ENCODE peak calls at places on chromosomes 12 and 14, in six cellular contexts. One of them, this sample, is unnamed.

GRCh38 chr12:106769078-106769477 is 5.4 kb upstream of the RIC8B start:
- DNase-seq in cardiac muscle cell: no peak
- DNase-seq in testis: no peak
- DNase-seq in uterus: no peak
- DNase-seq in left ventricle myocardium inferior: no peak
- DNase-seq in lung: no peak
- DNase-seq in this sample: no peak

GRCh38 chr12:19546611-19547162 is 107.4 kb downstream of the AEBP2 start:
- DNase-seq in cardiac muscle cell: no peak
- DNase-seq in testis: no peak
- DNase-seq in uterus: no peak
- DNase-seq in left ventricle myocardium inferior: no peak
- DNase-seq in lung: no peak
- DNase-seq in this sample: no peak

GRCh38 chr14:98323850-98324249 is 948.1 kb downstream of the BCL11B start:
- DNase-seq in cardiac muscle cell: no peak
- DNase-seq in testis: no peak
- DNase-seq in uterus: no peak
- DNase-seq in left ventricle myocardium inferior: no peak
- DNase-seq in lung: no peak
- DNase-seq in this sample: no peak

GRCh38 chr12:23099604-23100003 is 474.6 kb downstream of the ETNK1 start:
- DNase-seq in cardiac muscle cell: no peak
- DNase-seq in testis: no peak
- DNase-seq in uterus: no peak
- DNase-seq in left ventricle myocardium inferior: no peak
- DNase-seq in lung: no peak
- DNase-seq in this sample: no peak

GRCh38 chr12:107884769-107885694 is 110.5 kb downstream of the ASCL4 start:
- DNase-seq in cardiac muscle cell: peak; percentile 83
- DNase-seq in testis: peak; percentile 59
- DNase-seq in uterus: no peak
- DNase-seq in left ventricle myocardium inferior: no peak
- DNase-seq in lung: peak; percentile 58
- DNase-seq in this sample: peak; percentile 73

GRCh38 chr12:53805801-53806200 is 54.0 kb upstream of the CISTR start:
- DNase-seq in cardiac muscle cell: no peak
- DNase-seq in testis: no peak
- DNase-seq in uterus: no peak
- DNase-seq in left ventricle myocardium inferior: no peak
- DNase-seq in lung: no peak
- DNase-seq in this sample: no peak

GRCh38 chr12:13959131-13959734 is 22.2 kb downstream of the GRIN2B start:
- DNase-seq in cardiac muscle cell: no peak
- DNase-seq in testis: no peak
- DNase-seq in uterus: no peak
- DNase-seq in left ventricle myocardium inferior: peak; percentile 21
- DNase-seq in lung: no peak
- DNase-seq in this sample: no peak

GRCh38 chr14:95614335-95614734 is 71.9 kb upstream of the TCL1B start:
- DNase-seq in cardiac muscle cell: no peak
- DNase-seq in testis: no peak
- DNase-seq in uterus: no peak
- DNase-seq in left ventricle myocardium inferior: no peak
- DNase-seq in lung: no peak
- DNase-seq in this sample: no peak

GRCh38 chr12:15268927-15269552 is 47.8 kb upstream of the RERG start:
- DNase-seq in cardiac muscle cell: peak; percentile 71
- DNase-seq in testis: peak; percentile 58
- DNase-seq in uterus: peak; percentile 65
- DNase-seq in left ventricle myocardium inferior: peak; percentile 14
- DNase-seq in lung: no peak
- DNase-seq in this sample: peak; percentile 47

GRCh38 chr12:131076791-131077747 is 123.4 kb downstream of the ADGRD1 start:
- DNase-seq in cardiac muscle cell: no peak
- DNase-seq in testis: peak; percentile 6
- DNase-seq in uterus: no peak
- DNase-seq in left ventricle myocardium inferior: peak; percentile 9
- DNase-seq in lung: no peak
- DNase-seq in this sample: no peak

GRCh38 chr12:121216102-121216501 is 6.2 kb downstream of the P2RX4 start:
- DNase-seq in cardiac muscle cell: no peak
- DNase-seq in testis: no peak
- DNase-seq in uterus: no peak
- DNase-seq in left ventricle myocardium inferior: no peak
- DNase-seq in lung: no peak
- DNase-seq in this sample: no peak

GRCh38 chr14:64758025-64758521 is 53.8 kb downstream of the PLEKHG3 start:
- DNase-seq in cardiac muscle cell: no peak
- DNase-seq in testis: no peak
- DNase-seq in uterus: peak; percentile 65
- DNase-seq in left ventricle myocardium inferior: no peak
- DNase-seq in lung: no peak
- DNase-seq in this sample: no peak

GRCh38 chr12:12700249-12700648 is 4.3 kb upstream of the GPR19 start:
- DNase-seq in cardiac muscle cell: no peak
- DNase-seq in testis: no peak
- DNase-seq in uterus: no peak
- DNase-seq in left ventricle myocardium inferior: no peak
- DNase-seq in lung: no peak
- DNase-seq in this sample: no peak

GRCh38 chr12:18546399-18546798 is 191.4 kb downstream of the PLCZ1 start:
- DNase-seq in cardiac muscle cell: peak; percentile 13
- DNase-seq in testis: no peak
- DNase-seq in uterus: no peak
- DNase-seq in left ventricle myocardium inferior: no peak
- DNase-seq in lung: no peak
- DNase-seq in this sample: no peak

GRCh38 chr12:122215789-122216188 is 10.1 kb downstream of the DIABLO start:
- DNase-seq in cardiac muscle cell: no peak
- DNase-seq in testis: no peak
- DNase-seq in uterus: no peak
- DNase-seq in left ventricle myocardium inferior: no peak
- DNase-seq in lung: no peak
- DNase-seq in this sample: no peak

GRCh38 chr12:91958816-91959215 is 186.8 kb downstream of the BTG1 start:
- DNase-seq in cardiac muscle cell: no peak
- DNase-seq in testis: no peak
- DNase-seq in uterus: no peak
- DNase-seq in left ventricle myocardium inferior: no peak
- DNase-seq in lung: no peak
- DNase-seq in this sample: peak; percentile 2

GRCh38 chr14:94114589-94115067 is 4.1 kb downstream of the IFI27 start:
- DNase-seq in cardiac muscle cell: no peak
- DNase-seq in testis: no peak
- DNase-seq in uterus: no peak
- DNase-seq in left ventricle myocardium inferior: no peak
- DNase-seq in lung: no peak
- DNase-seq in this sample: no peak

GRCh38 chr14:57725399-57726077 is 140.4 kb downstream of the SLC35F4 start:
- DNase-seq in cardiac muscle cell: no peak
- DNase-seq in testis: no peak
- DNase-seq in uterus: no peak
- DNase-seq in left ventricle myocardium inferior: no peak
- DNase-seq in lung: no peak
- DNase-seq in this sample: no peak

GRCh38 chr12:90183201-90183600 is 474.6 kb upstream of the ATP2B1 start:
- DNase-seq in cardiac muscle cell: no peak
- DNase-seq in testis: no peak
- DNase-seq in uterus: no peak
- DNase-seq in left ventricle myocardium inferior: no peak
- DNase-seq in lung: no peak
- DNase-seq in this sample: no peak

GRCh38 chr12:39272934-39273770 is 169.8 kb downstream of the KIF21A start:
- DNase-seq in cardiac muscle cell: peak; percentile 66
- DNase-seq in testis: peak; percentile 39
- DNase-seq in uterus: no peak
- DNase-seq in left ventricle myocardium inferior: no peak
- DNase-seq in lung: no peak
- DNase-seq in this sample: peak; percentile 26

GRCh38 chr12:114339626-114340025 is 66.3 kb downstream of the TBX5 start:
- DNase-seq in cardiac muscle cell: no peak
- DNase-seq in testis: no peak
- DNase-seq in uterus: no peak
- DNase-seq in left ventricle myocardium inferior: no peak
- DNase-seq in lung: no peak
- DNase-seq in this sample: no peak

GRCh38 chr14:52692248-52692962 is 3.0 kb downstream of the ERO1A start:
- DNase-seq in cardiac muscle cell: no peak
- DNase-seq in testis: no peak
- DNase-seq in uterus: peak; percentile 27
- DNase-seq in left ventricle myocardium inferior: no peak
- DNase-seq in lung: no peak
- DNase-seq in this sample: no peak

GRCh38 chr14:104289485-104289884 is 151.1 kb downstream of the KIF26A start:
- DNase-seq in cardiac muscle cell: no peak
- DNase-seq in testis: no peak
- DNase-seq in uterus: no peak
- DNase-seq in left ventricle myocardium inferior: peak; percentile 5
- DNase-seq in lung: no peak
- DNase-seq in this sample: no peak

GRCh38 chr14:104292084-104292970 is 153.9 kb downstream of the KIF26A start:
- DNase-seq in cardiac muscle cell: peak; percentile 52
- DNase-seq in testis: no peak
- DNase-seq in uterus: no peak
- DNase-seq in left ventricle myocardium inferior: peak; percentile 9
- DNase-seq in lung: no peak
- DNase-seq in this sample: no peak

GRCh38 chr14:104290756-104291122 is 152.4 kb downstream of the KIF26A start:
- DNase-seq in cardiac muscle cell: no peak
- DNase-seq in testis: no peak
- DNase-seq in uterus: no peak
- DNase-seq in left ventricle myocardium inferior: peak; percentile 6
- DNase-seq in lung: no peak
- DNase-seq in this sample: no peak

GRCh38 chr14:104290058-104290667 is 151.8 kb downstream of the KIF26A start:
- DNase-seq in cardiac muscle cell: no peak
- DNase-seq in testis: no peak
- DNase-seq in uterus: no peak
- DNase-seq in left ventricle myocardium inferior: peak; percentile 6
- DNase-seq in lung: no peak
- DNase-seq in this sample: no peak

DNA sequence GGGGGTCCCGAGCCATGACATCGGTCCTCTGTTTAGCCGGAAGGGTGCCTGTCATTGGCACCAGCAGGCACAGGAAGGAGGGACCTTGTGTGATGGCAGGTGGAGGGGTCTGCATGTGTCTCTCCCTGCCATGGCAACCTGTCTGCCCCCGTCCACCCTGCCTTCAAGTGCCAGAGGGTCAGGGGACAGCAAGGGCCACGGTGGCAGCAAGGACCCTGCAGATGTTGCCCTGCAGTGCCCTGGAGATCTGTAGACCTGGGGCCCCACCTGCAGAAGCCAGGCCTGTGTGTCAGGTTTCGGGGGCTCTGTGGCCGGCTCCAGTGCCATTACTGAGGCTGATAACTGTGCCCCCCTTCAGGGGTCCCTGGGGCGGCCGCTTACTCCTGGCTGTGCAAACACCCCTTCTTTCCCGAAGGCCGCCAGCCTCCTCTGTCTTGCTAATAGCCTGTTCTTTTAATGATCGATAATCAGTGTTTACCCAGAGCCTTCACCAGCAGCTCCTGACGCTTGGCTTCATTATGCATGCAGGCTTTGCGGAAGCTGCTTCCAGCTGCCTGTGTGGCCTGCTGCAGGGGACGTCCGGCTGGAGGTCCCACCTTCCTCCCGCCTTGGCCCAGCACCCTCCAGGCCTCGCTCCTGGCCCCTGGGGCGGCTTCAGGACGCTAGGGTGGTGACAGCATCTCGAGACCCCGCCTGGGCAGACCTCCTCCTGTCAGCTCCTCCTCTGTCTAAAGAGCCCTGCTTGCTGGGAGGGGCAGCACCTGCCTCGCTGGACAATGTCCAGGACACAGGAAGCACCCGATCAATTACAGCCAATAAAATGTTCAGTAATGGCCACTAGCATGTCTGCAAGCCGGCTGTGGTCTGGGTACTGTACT is 153.0 kb downstream of the KIF26A start:
- DNase-seq in cardiac muscle cell: peak; percentile 81
- DNase-seq in testis: no peak
- DNase-seq in uterus: no peak
- DNase-seq in left ventricle myocardium inferior: peak; percentile 12
- DNase-seq in lung: no peak
- DNase-seq in this sample: no peak
- H3K9me3 ChIP-seq in cardiac muscle cell: no peaks in the 10 kb centered on the region
- H3K9me3 ChIP-seq in testis: no peaks in the 10 kb centered on the region
- H3K9me3 ChIP-seq in uterus: no peaks in the 10 kb centered on the region
- H3K9me3 ChIP-seq in left ventricle myocardium inferior: no peaks in the 10 kb centered on the region
- H3K9me3 ChIP-seq in lung: no peaks in the 10 kb centered on the region
- H3K9me3 ChIP-seq in this sample: no peaks in the 10 kb centered on the region

GRCh38 chr14:77014734-77015133 is 13.8 kb downstream of the IRF2BPL start:
- DNase-seq in cardiac muscle cell: no peak
- DNase-seq in testis: no peak
- DNase-seq in uterus: no peak
- DNase-seq in left ventricle myocardium inferior: no peak
- DNase-seq in lung: no peak
- DNase-seq in this sample: no peak
- H3K27ac ChIP-seq in cardiac muscle cell: peak overlapping the region; percentile 89
- H3K27ac ChIP-seq in testis: peak overlapping the region; percentile 39
- H3K27ac ChIP-seq in uterus: peak overlapping the region; percentile 10
- H3K27ac ChIP-seq in left ventricle myocardium inferior: peak overlapping the region; percentile 83
- H3K27ac ChIP-seq in lung: no peak overlapping the region
- H3K27ac ChIP-seq in this sample: no peak overlapping the region

DNA sequence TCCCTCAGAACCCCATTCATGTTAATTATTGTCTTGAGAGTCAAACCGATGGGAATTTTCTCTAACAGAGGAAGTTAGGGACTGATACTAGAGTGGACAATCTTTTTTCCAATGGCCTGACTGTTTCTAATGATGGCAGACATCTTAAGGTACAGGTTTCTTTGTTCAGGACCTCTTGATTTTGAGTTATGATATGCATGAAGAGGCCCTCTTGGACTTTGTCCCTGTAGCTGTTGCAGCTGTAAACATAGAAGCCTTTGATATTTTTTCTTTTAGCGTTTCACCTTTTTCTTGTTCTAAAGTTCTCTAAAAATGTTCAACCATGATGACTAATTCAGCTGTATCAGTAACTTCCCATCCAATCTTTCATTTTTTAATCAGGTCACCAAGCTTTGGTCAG is 53.0 kb downstream of the LGR5 start:
- DNase-seq in cardiac muscle cell: no peak
- DNase-seq in testis: no peak
- DNase-seq in uterus: no peak
- DNase-seq in left ventricle myocardium inferior: no peak
- DNase-seq in lung: no peak
- DNase-seq in this sample: no peak
- H3K9me3 ChIP-seq in cardiac muscle cell: no peaks in the 10 kb centered on the region
- H3K9me3 ChIP-seq in testis: no peaks in the 10 kb centered on the region
- H3K9me3 ChIP-seq in uterus: no peaks in the 10 kb centered on the region
- H3K9me3 ChIP-seq in left ventricle myocardium inferior: peaks cover 19% of the 10 kb centered on the region
- H3K9me3 ChIP-seq in lung: no peaks in the 10 kb centered on the region
- H3K9me3 ChIP-seq in this sample: no peaks in the 10 kb centered on the region

DNA sequence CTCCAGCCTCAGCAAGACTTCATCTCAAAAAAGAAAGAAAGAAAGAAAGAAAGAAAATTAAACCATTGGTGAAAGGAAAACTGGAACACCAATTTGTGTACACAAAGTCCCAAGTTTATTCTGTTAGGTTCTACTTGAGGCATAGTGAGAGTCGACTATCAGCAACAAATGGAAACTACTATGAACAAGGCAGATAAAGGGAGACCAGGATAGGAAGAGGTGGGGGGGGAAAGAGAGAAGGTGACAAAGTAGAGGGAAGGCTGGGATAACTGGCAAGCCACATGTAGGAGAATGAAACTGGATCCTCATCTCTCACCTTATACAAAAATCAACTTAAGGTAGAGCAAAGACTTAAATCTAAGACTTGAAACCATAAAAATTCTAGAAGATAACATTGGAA is 25.6 kb downstream of the TFCP2 start:
- DNase-seq in cardiac muscle cell: no peak
- DNase-seq in testis: no peak
- DNase-seq in uterus: no peak
- DNase-seq in left ventricle myocardium inferior: no peak
- DNase-seq in lung: no peak
- DNase-seq in this sample: no peak
- H3K27ac ChIP-seq in cardiac muscle cell: no peak overlapping the region
- H3K27ac ChIP-seq in testis: no peak overlapping the region
- H3K27ac ChIP-seq in uterus: no peak overlapping the region
- H3K27ac ChIP-seq in left ventricle myocardium inferior: no peak overlapping the region
- H3K27ac ChIP-seq in lung: no peak overlapping the region
- H3K27ac ChIP-seq in this sample: no peak overlapping the region